ENCODE peak calls at places on chromosomes 6 and 20, in four cellular contexts. M is neuronal stem cell, Y is fibroblast of lung, Q is mesendoderm. U is an unnamed sample.

GRCh38 chr6:117540670-117541069 is 58.2 kb downstream of the DCBLD1 start:
- DNase-seq in M (no peak), Y (peak; percentile 39), Q (no peak), U (no peak)

GRCh38 chr6:168133186-168133585 is 54.2 kb upstream of the FRMD1 start:
- DNase-seq in M (no peak), Y (peak; percentile 65), Q (peak; percentile 40), U (no peak)

GRCh38 chr6:125066964-125067363 is 86.6 kb upstream of the TPD52L1 start:
- DNase-seq in M (no peak), Y (peak; percentile 89), Q (peak; percentile 22), U (peak; percentile 70)

GRCh38 chr20:57124800-57125399 is 141.5 kb downstream of the BMP7 start:
- DNase-seq in M (no peak), Y (no peak), Q (peak; percentile 26), U (no peak)

GRCh38 chr6:143545976-143546547 is 34.5 kb upstream of the FUCA2 start:
- DNase-seq in M (no peak), Y (peak; percentile 39), Q (no peak), U (no peak)

GRCh38 chr6:147150303-147150702 is 53.9 kb upstream of the STXBP5 start:
- DNase-seq in M (no peak), Y (no peak), Q (no peak), U (no peak)

GRCh38 chr6:105804436-105804835 is 281.7 kb upstream of the PRDM1 start:
- DNase-seq in M (no peak), Y (peak; percentile 89), Q (no peak), U (no peak)

GRCh38 chr6:113585246-113585645 is 271.9 kb upstream of the MARCKS start:
- DNase-seq in M (no peak), Y (peak; percentile 78), Q (no peak), U (no peak)

GRCh38 chr6:170042596-170043118 is 248.2 kb downstream of the DLL1 start:
- DNase-seq in M (no peak), Y (no peak), Q (no peak), U (no peak)

GRCh38 chr6:22302828-22303227 is 6.0 kb upstream of the PRL start:
- DNase-seq in M (no peak), Y (no peak), Q (no peak), U (no peak)

GRCh38 chr20:45067558-45067957 is 33.4 kb downstream of the KCNS1 start:
- DNase-seq in M (no peak), Y (peak; percentile 57), Q (no peak), U (no peak)

GRCh38 chr20:2476742-2477615 is 6.4 kb upstream of the SNRPB start:
- DNase-seq in M (no peak), Y (no peak), Q (no peak), U (no peak)

GRCh38 chr6:73180718-73181619 is 44.3 kb downstream of the KHDC1L start:
- DNase-seq in M (peak; percentile 24), Y (peak; percentile 71), Q (peak; percentile 54), U (peak; percentile 64)

GRCh38 chr6:57302477-57302876 is 15.0 kb upstream of the PRIM2 start:
- DNase-seq in M (no peak), Y (no peak), Q (no peak), U (no peak)

GRCh38 chr6:44667668-44668390 is 280.3 kb downstream of the CDC5L start:
- DNase-seq in M (no peak), Y (no peak), Q (peak; percentile 87), U (no peak)

GRCh38 chr6:111485316-111485715 is 2.3 kb upstream of the REV3L start:
- DNase-seq in M (no peak), Y (peak; percentile 39), Q (no peak), U (no peak)

GRCh38 chr20:48802216-48802615 is 25.6 kb downstream of the PREX1 start:
- DNase-seq in M (no peak), Y (no peak), Q (no peak), U (no peak)

GRCh38 chr20:14745830-14746229 is 408.4 kb upstream of the FLRT3 start:
- DNase-seq in M (no peak), Y (no peak), Q (no peak), U (no peak)

GRCh38 chr20:24721891-24722530 is 227.1 kb upstream of the CST7 start:
- DNase-seq in M (no peak), Y (no peak), Q (peak; percentile 21), U (no peak)

GRCh38 chr6:143405381-143406154 is 44.9 kb downstream of the ADAT2 start:
- DNase-seq in M (no peak), Y (peak; percentile 95), Q (no peak), U (no peak)

GRCh38 chr6:14502551-14502950 is 385.0 kb downstream of the CD83 start:
- DNase-seq in M (no peak), Y (peak; percentile 25), Q (no peak), U (no peak)

GRCh38 chr6:20175810-20176209 is 36.5 kb downstream of the MBOAT1 start:
- DNase-seq in M (no peak), Y (no peak), Q (no peak), U (no peak)

GRCh38 chr6:50135968-50136367 is 86.2 kb upstream of the DEFB112 start:
- DNase-seq in M (no peak), Y (no peak), Q (no peak), U (no peak)

GRCh38 chr6:85404497-85405174 is 45.2 kb upstream of the NT5E start:
- DNase-seq in M (no peak), Y (peak; percentile 96), Q (no peak), U (no peak)

GRCh38 chr6:79506251-79506650 is 31.0 kb downstream of the LCA5 start:
- DNase-seq in M (no peak), Y (peak; percentile 7), Q (no peak), U (no peak)

GRCh38 chr6:87926687-87927086 is 121.0 kb upstream of the SPACA1 start:
- DNase-seq in M (no peak), Y (no peak), Q (no peak), U (no peak)

GRCh38 chr20:40991181-40991889 is 37.3 kb upstream of the TOP1 start:
- DNase-seq in M (no peak), Y (no peak), Q (no peak), U (no peak)

GRCh38 chr6:52416629-52417151 is 3.5 kb upstream of the EFHC1 start:
- DNase-seq in M (peak; percentile 69), Y (peak; percentile 66), Q (peak; percentile 88), U (peak; percentile 30)

GRCh38 chr6:45548657-45549515 is 171.2 kb upstream of the SUPT3H start:
- DNase-seq in M (no peak), Y (no peak), Q (no peak), U (no peak)

GRCh38 chr6:157768863-157769551 is 54.0 kb upstream of the SNX9 start:
- DNase-seq in M (no peak), Y (no peak), Q (no peak), U (no peak)

GRCh38 chr6:30829639-30830250 is 54.6 kb upstream of the DDR1 start:
- DNase-seq in M (no peak), Y (no peak), Q (peak; percentile 75), U (no peak)

GRCh38 chr6:30830438-30830837 is 53.9 kb upstream of the DDR1 start:
- DNase-seq in M (no peak), Y (no peak), Q (no peak), U (no peak)

GRCh38 chr6:30826961-30827342 is 57.4 kb upstream of the DDR1 start:
- DNase-seq in M (no peak), Y (peak; percentile 43), Q (no peak), U (no peak)

GRCh38 chr6:30828027-30828962 is 56.0 kb upstream of the DDR1 start:
- DNase-seq in M (peak; percentile 68), Y (peak; percentile 84), Q (peak; percentile 80), U (peak; percentile 82)

GRCh38 chr6:30829016-30829415 is 55.3 kb upstream of the DDR1 start:
- DNase-seq in M (no peak), Y (no peak), Q (no peak), U (no peak)
- H3K9ac ChIP-seq in M (no peak overlapping the region), Y (no peak overlapping the region), Q (no peak overlapping the region), U (no peak overlapping the region)

DNA sequence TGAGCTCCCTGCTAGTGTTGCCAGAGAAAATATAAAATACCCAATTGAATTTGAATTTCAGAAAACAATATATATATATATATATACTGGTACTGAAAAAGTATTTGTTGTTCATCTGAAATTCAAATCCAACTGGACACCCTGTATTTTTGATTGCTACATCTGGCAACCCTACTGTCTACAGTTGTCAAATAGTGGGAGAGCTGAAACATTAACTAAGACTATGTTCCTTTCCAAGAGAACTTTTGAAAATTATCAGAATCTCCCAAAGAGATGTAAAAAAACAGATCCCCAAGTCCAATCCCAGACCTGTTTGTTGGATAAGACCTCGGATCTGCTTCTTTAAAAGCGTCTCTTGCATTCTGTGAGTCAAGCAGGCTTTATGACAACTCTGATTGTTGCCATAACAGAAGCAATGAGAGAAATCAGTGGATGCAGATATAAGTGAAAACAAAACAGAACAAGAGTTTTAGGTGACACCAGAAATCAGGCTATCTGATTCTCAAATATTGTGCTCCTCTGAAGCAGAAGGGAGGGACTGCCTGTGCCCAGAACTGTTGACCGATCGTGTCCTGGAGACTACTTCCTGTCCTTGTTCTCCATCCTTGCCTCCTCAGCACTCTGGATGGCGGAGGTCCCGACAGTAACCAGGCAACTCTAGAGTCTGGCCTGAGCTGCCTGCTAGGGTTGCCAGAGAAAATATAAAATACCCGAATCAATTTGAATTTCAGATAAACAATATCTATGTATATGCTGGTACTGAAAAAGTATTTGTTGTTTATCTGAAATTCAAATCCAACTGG is 853.8 kb downstream of the MAFB start:
- DNase-seq in M (no peak), Y (no peak), Q (no peak), U (no peak)
- H3K27ac ChIP-seq in M (no peak overlapping the region), Y (no peak overlapping the region), Q (no peak overlapping the region), U (no peak overlapping the region)

GRCh38 chr6:75532521-75532920 is 38.9 kb upstream of the FILIP1 start:
- DNase-seq in M (no peak), Y (peak; percentile 60), Q (peak; percentile 33), U (no peak)
- H3K9ac ChIP-seq in M (no peak overlapping the region), Y (no peak overlapping the region), Q (no peak overlapping the region), U (no peak overlapping the region)

GRCh38 chr6:11389977-11390376 is 147.6 kb upstream of the TMEM170B start:
- DNase-seq in M (no peak), Y (peak; percentile 83), Q (peak; percentile 41), U (no peak)
- H3K27ac ChIP-seq in M (no peak overlapping the region), Y (no peak overlapping the region), Q (no peak overlapping the region), U (no peak overlapping the region)

GRCh38 chr20:59584278-59584925 is 19.9 kb upstream of the PHACTR3 start:
- DNase-seq in M (no peak), Y (no peak), Q (no peak), U (no peak)

GRCh38 chr20:59583428-59584277 is 20.7 kb upstream of the PHACTR3 start:
- DNase-seq in M (no peak), Y (no peak), Q (no peak), U (no peak)

GRCh38 chr20:59580991-59581401 is 23.3 kb upstream of the PHACTR3 start:
- DNase-seq in M (no peak), Y (no peak), Q (no peak), U (no peak)

GRCh38 chr20:59580208-59580980 is 23.9 kb upstream of the PHACTR3 start:
- DNase-seq in M (no peak), Y (no peak), Q (no peak), U (no peak)

DNA sequence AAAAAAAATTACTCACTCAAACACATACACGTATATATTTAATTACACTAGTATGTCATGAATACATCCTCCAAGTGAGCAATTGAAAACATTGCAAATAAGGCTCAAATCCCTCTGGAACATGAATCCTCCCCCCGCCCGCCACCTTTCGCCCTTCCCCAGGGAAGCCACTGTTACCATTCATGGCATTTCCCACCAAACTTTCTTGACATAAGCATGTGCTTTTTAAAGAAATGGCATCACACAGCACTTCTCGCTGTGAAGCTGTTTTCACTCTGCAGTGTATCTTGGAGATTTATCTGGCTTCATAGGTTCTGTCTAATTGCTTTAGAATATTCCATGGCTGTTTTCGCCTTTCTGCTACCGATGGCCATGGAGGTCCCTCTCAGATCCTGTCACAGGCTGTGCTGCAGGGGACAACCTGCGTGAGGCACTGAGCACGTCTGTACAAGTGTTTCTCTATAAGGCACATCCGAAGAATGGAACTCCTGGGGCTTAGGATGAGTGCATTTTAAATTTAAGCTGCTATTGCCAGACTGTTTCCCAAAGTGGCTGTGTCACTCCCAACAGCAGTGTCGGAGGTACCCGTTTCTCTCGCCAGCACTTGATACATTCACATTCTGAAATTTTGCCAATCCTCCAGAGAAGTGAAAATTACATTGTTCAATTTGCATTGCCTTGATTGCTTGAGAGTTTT is 22.2 kb upstream of the PHACTR3 start:
- DNase-seq in M (no peak), Y (no peak), Q (no peak), U (no peak)
- H3K9ac ChIP-seq in M (no peak overlapping the region), Y (no peak overlapping the region), Q (no peak overlapping the region), U (no peak overlapping the region)

U was measured in SK-N-MC.